ENCODE peak calls at places on chromosomes 3 and 15, in four cellular contexts. Z is neuronal stem cell, R is trophoblast cell, C is mesenchymal stem cell. P is an unnamed sample.

GRCh38 chr3:190617185-190617584 is 103.3 kb downstream of the IL1RAP start:
- DNase-seq in Z (peak; percentile 20), R (peak; percentile 66), C (no peak), P (no peak)

GRCh38 chr3:113161661-113162060 is 49.7 kb upstream of the BOC start:
- DNase-seq in Z (no peak), R (no peak), C (no peak), P (no peak)

GRCh38 chr3:123547881-123548534 is 36.8 kb downstream of the HACD2 start:
- DNase-seq in Z (no peak), R (peak; percentile 58), C (no peak), P (no peak)

GRCh38 chr3:168139947-168140346 is 44.2 kb upstream of the GOLIM4 start:
- DNase-seq in Z (no peak), R (peak; percentile 33), C (no peak), P (no peak)

GRCh38 chr3:65595997-65596300 is 442.8 kb downstream of the MAGI1 start:
- DNase-seq in Z (no peak), R (no peak), C (no peak), P (no peak)

GRCh38 chr15:89088605-89089315 is 504 bp downstream of the ABHD2 start:
- DNase-seq in Z (no peak), R (peak; percentile 38), C (peak; percentile 51), P (no peak)

GRCh38 chr3:30002782-30003181 is 603.6 kb upstream of the TGFBR2 start:
- DNase-seq in Z (no peak), R (no peak), C (no peak), P (no peak)

GRCh38 chr3:8324727-8325126 is 176.9 kb upstream of the LMCD1 start:
- DNase-seq in Z (peak; percentile 5), R (peak; percentile 53), C (peak; percentile 36), P (peak; percentile 69)

GRCh38 chr3:114858329-114858728 is 288.8 kb downstream of the ZBTB20 start:
- DNase-seq in Z (no peak), R (no peak), C (no peak), P (no peak)

GRCh38 chr15:60423540-60423939 is 25.8 kb upstream of the ANXA2 start:
- DNase-seq in Z (peak; percentile 46), R (peak; percentile 94), C (peak; percentile 91), P (no peak)

GRCh38 chr15:95897651-95898050 is 432.8 kb upstream of the NR2F2 start:
- DNase-seq in Z (no peak), R (peak; percentile 13), C (peak; percentile 34), P (no peak)

GRCh38 chr15:39411102-39411989 is 169.5 kb upstream of the THBS1 start:
- DNase-seq in Z (no peak), R (no peak), C (no peak), P (no peak)

GRCh38 chr3:72341943-72342342 is 506.3 kb downstream of the SHQ1 start:
- DNase-seq in Z (no peak), R (no peak), C (peak; percentile 17), P (no peak)

GRCh38 chr3:175751089-175751488 is 892.0 kb downstream of the NAALADL2 start:
- DNase-seq in Z (no peak), R (no peak), C (no peak), P (no peak)

GRCh38 chr3:192819001-192819569 is 91.7 kb upstream of the FGF12 start:
- DNase-seq in Z (no peak), R (peak; percentile 52), C (peak; percentile 90), P (no peak)

GRCh38 chr3:58565621-58566397 is 11.4 kb downstream of the FAM107A start:
- DNase-seq in Z (no peak), R (no peak), C (no peak), P (peak; percentile 82)

GRCh38 chr3:52385157-52385556 is 59.7 kb downstream of the SEMA3G start:
- DNase-seq in Z (peak; percentile 66), R (peak; percentile 49), C (peak; percentile 39), P (peak; percentile 93)

GRCh38 chr15:33722005-33722672 is 246.2 kb upstream of the CHRM5 start:
- DNase-seq in Z (no peak), R (peak; percentile 56), C (peak; percentile 70), P (no peak)

GRCh38 chr3:124347418-124347817 is 355.5 kb upstream of the ROPN1 start:
- DNase-seq in Z (no peak), R (no peak), C (no peak), P (no peak)

GRCh38 chr3:147945968-147946519 is 536.9 kb downstream of the ZIC1 start:
- DNase-seq in Z (no peak), R (peak; percentile 26), C (peak; percentile 90), P (peak; percentile 42)

GRCh38 chr3:25448750-25449684 is 21.0 kb downstream of the RARB start:
- DNase-seq in Z (no peak), R (no peak), C (peak; percentile 80), P (peak; percentile 36)

GRCh38 chr3:140216249-140216648 is 281.3 kb downstream of the CLSTN2 start:
- DNase-seq in Z (no peak), R (peak; percentile 21), C (no peak), P (no peak)

GRCh38 chr15:74632601-74633000 is 17.0 kb downstream of the CLK3 start:
- DNase-seq in Z (no peak), R (no peak), C (no peak), P (peak; percentile 22)

GRCh38 chr15:74631935-74632560 is 16.4 kb downstream of the CLK3 start:
- DNase-seq in Z (peak; percentile 26), R (peak; percentile 73), C (peak; percentile 57), P (peak; percentile 76)

GRCh38 chr15:74631087-74631385 is 15.4 kb downstream of the CLK3 start:
- DNase-seq in Z (no peak), R (no peak), C (no peak), P (no peak)

GRCh38 chr15:74630284-74631086 is 14.8 kb downstream of the CLK3 start:
- DNase-seq in Z (no peak), R (no peak), C (no peak), P (peak; percentile 23)

DNA sequence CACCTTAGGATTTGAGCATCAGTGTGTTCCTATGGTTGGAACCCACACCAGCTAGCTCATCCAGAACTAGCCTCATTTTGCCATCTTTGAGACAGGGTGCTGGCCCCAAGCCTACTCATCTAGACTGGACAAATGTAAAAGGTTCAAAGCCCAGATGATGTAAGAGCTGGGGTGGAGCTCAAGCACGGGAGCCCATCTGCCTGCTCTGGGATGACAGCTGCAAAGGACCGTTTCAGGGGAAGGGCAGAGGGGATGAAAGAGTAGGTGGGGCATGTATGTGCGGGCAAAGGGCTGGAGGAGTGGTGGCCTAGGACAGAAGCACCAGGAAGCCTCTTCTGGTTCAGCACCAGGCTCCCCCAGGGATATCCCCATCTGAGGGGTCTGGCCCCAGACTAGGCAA is 15.8 kb downstream of the CLK3 start:
- DNase-seq in Z (no peak), R (peak; percentile 21), C (no peak), P (peak; percentile 20)
- H3K9ac ChIP-seq in Z (peak overlapping the region; percentile 18), R (no peak overlapping the region), C (no peak overlapping the region), P (no peak overlapping the region)

GRCh38 chr15:63945838-63946298 is 100.4 kb downstream of the DAPK2 start:
- DNase-seq in Z (no peak), R (no peak), C (no peak), P (peak; percentile 37)

GRCh38 chr15:63942486-63943365 is 103.6 kb downstream of the DAPK2 start:
- DNase-seq in Z (no peak), R (no peak), C (no peak), P (peak; percentile 20)

GRCh38 chr15:63943829-63944680 is 102.2 kb downstream of the DAPK2 start:
- DNase-seq in Z (no peak), R (no peak), C (no peak), P (peak; percentile 12)

GRCh38 chr15:63945005-63945788 is 101.1 kb downstream of the DAPK2 start:
- DNase-seq in Z (peak; percentile 54), R (peak; percentile 79), C (peak; percentile 59), P (peak; percentile 78)

GRCh38 chr15:63944681-63944955 is 101.7 kb downstream of the DAPK2 start:
- DNase-seq in Z (no peak), R (no peak), C (no peak), P (peak; percentile 13)
- H2BK12ac ChIP-seq in Z (no peak overlapping the region), R (no peak overlapping the region), C (no peak overlapping the region), P (no peak overlapping the region)

DNA sequence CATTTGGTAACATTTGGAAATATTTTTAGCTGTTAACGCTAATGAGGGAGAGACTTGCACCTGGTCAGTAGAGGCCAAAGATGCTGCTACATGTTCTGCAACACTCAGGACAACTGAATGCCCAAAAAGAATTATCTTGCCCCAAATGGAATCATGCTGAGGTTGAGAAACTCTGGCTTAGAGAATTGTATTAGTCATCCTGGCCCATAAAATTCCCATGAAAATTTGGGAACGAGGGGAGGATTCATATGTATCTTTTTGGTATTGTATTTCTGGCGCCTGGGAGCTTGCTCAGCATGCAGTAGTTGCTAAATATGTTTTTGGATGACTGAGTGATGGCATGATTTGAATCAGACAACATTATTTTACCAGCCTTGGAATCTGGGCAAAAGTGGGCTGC is 59.9 kb downstream of the CHL1 start:
- DNase-seq in Z (no peak), R (no peak), C (no peak), P (no peak)
- H3K27ac ChIP-seq in Z (no peak overlapping the region), R (no peak overlapping the region), C (no peak overlapping the region), P (no peak overlapping the region)

GRCh38 chr3:4982773-4983738 is 3.8 kb downstream of the BHLHE40 start:
- DNase-seq in Z (no peak), R (no peak), C (peak; percentile 64), P (no peak)

GRCh38 chr3:4981688-4982494 is 2.7 kb downstream of the BHLHE40 start:
- DNase-seq in Z (no peak), R (peak; percentile 81), C (peak; percentile 90), P (no peak)

GRCh38 chr3:4980229-4981159 is 1.3 kb downstream of the BHLHE40 start:
- DNase-seq in Z (peak; percentile 59), R (peak; percentile 96), C (peak; percentile 93), P (peak; percentile 89)

GRCh38 chr3:4979401-4980228 is at the start of gene BHLHE40:
- DNase-seq in Z (no peak), R (peak; percentile 43), C (no peak), P (no peak)

DNA sequence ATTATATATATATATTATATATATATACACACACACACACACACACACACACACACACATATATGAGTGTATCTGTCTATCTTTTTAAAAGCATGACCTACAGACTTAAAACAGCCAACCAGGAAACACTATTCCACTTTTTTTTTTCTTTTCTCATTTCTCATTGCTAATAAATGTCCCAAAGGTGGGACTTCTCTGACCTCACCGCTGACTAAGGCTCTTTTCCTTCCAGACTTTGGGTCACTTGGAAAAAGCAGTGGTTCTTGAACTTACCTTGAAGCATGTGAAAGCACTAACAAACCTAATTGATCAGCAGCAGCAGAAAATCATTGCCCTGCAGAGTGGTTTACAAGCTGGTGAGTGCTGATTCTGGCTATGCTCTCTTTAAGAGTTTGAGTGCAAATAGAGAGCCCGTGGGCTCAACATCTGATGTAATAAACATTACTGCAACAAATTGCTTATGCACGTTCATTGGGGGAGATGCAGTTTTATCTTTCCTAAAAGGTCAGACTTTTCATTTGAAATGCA is 2.0 kb downstream of the BHLHE40 start:
- DNase-seq in Z (no peak), R (no peak), C (no peak), P (no peak)
- H3K9ac ChIP-seq in Z (no peak overlapping the region), R (peak overlapping the region; percentile 36), C (peak overlapping the region; percentile 96), P (no peak overlapping the region)

GRCh38 chr3:99720985-99721632 is 82.7 kb downstream of the COL8A1 start:
- DNase-seq in Z (no peak), R (no peak), C (no peak), P (no peak)
- H2BK12ac ChIP-seq in Z (no peak overlapping the region), R (no peak overlapping the region), C (no peak overlapping the region), P (no peak overlapping the region)

DNA sequence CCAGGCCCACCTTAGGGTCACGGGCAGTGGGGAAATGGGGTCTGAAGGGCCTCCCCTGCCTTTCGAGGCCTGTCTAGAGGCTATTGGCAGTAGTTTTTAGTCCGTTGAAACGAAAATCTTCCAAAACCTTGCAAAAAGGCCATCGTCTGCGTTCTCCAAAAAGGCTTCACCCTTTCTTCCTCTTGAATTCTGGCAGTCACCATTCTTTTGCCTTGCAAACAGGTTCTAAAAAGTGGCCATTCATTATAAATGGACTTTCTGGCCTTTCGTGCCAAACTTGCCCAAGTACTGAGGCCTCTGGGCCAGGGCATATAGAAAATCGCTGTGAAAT is 367 bp upstream of the TARS3 start:
- DNase-seq in Z (no peak), R (no peak), C (no peak), P (no peak)
- H3K27ac ChIP-seq in Z (no peak overlapping the region), R (no peak overlapping the region), C (no peak overlapping the region), P (no peak overlapping the region)